ENCODE peak calls at places on chromosomes 3 and 15, in seven cellular contexts. V is breast epithelium, D is transverse colon, H is endothelial cell of umbilical vein, J is HCT116, Q is upper lobe of left lung, A is Panc1. L is an unnamed sample.

GRCh38 chr3:17469520-17469919 is 272.9 kb downstream of the TBC1D5 start:
- DNase-seq in V (no peak), D (no peak), H (no peak), J (no peak), Q (no peak), A (no peak), L (no peak)

GRCh38 chr3:99683465-99683864 is 45.1 kb downstream of the COL8A1 start:
- DNase-seq in V (no peak), D (no peak), H (no peak), J (no peak), Q (no peak), A (no peak), L (no peak)

GRCh38 chr15:25893621-25894020 is 30.5 kb upstream of the ATP10A start:
- DNase-seq in V (no peak), D (no peak), H (no peak), J (no peak), Q (no peak), A (no peak), L (no peak)

GRCh38 chr3:89098173-89098572 is 9.2 kb upstream of the EPHA3 start:
- DNase-seq in V (no peak), D (no peak), H (no peak), J (no peak), Q (no peak), A (no peak), L (no peak)

GRCh38 chr15:85751731-85752421 is 42.8 kb downstream of the KLHL25 start:
- DNase-seq in V (no peak), D (no peak), H (no peak), J (no peak), Q (no peak), A (no peak), L (no peak)

GRCh38 chr3:129827765-129828164 is 65.7 kb downstream of the TMCC1 start:
- DNase-seq in V (no peak), D (peak), H (no peak), J (no peak), Q (peak), A (no peak), L (peak)

GRCh38 chr3:72306800-72307341 is 521.9 kb upstream of the PROK2 start:
- DNase-seq in V (no peak), D (no peak), H (peak), J (no peak), Q (no peak), A (no peak), L (no peak)

GRCh38 chr3:158801200-158801599 is 654 bp upstream of the MFSD1 start:
- DNase-seq in V (no peak), D (peak), H (peak), J (no peak), Q (no peak), A (no peak), L (no peak)

GRCh38 chr15:80573614-80574013 is 121.5 kb upstream of the ABHD17C start:
- DNase-seq in V (no peak), D (no peak), H (no peak), J (no peak), Q (no peak), A (no peak), L (no peak)

GRCh38 chr3:16264174-16264707 is 502 bp downstream of the DPH3 start:
- DNase-seq in V (no peak), D (no peak), H (no peak), J (no peak), Q (no peak), A (no peak), L (no peak)

GRCh38 chr3:124747111-124747981 is 17.1 kb downstream of the UMPS start:
- DNase-seq in V (no peak), D (no peak), H (no peak), J (no peak), Q (no peak), A (no peak), L (no peak)

GRCh38 chr3:17258823-17259436 is 374.2 kb downstream of the PLCL2 start:
- DNase-seq in V (no peak), D (no peak), H (peak), J (peak), Q (no peak), A (peak), L (peak)

GRCh38 chr3:123105201-123106189 is 38.7 kb downstream of the PDIA5 start:
- DNase-seq in V (no peak), D (no peak), H (no peak), J (no peak), Q (no peak), A (no peak), L (peak)

GRCh38 chr3:135965506-135966348 is at the start of gene PPP2R3A:
- DNase-seq in V (peak), D (peak), H (peak), J (peak), Q (peak), A (no peak), L (peak)

GRCh38 chr3:193396451-193397244 is 18.1 kb upstream of the ATP13A5 start:
- DNase-seq in V (no peak), D (no peak), H (no peak), J (no peak), Q (no peak), A (no peak), L (no peak)

GRCh38 chr15:67199881-67200763 is 54.3 kb downstream of the AAGAB start:
- DNase-seq in V (no peak), D (no peak), H (no peak), J (no peak), Q (no peak), A (no peak), L (no peak)

DNA sequence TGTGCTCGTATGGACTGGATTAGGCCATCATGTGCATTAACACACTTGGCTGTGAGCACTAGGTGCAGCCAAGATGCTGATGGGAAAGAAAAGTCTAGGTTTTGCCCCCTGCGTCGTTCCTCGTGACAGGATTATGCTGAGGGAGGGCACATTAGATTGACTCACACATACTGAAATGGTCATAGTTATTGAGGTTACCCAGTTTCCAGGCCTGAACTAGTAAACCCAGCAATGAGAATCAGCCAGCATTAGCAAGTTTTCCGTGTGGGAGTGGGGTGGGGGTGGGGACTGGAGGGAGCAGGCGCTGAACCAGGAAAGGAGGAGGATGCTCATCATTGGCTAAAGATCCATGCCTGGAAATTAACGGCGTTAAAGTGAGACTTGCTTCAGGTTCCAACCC is 224.9 kb upstream of the TPRG1 start:
- DNase-seq in V (no peak), D (no peak), H (no peak), J (no peak), Q (no peak), A (no peak), L (no peak)
- H3K4me3 ChIP-seq in V (peak), D (no peak), H (no peak), J (peak), Q (peak), A (peak), L (no peak)

GRCh38 chr3:107456501-107456900 is 66.3 kb upstream of the BBX start:
- DNase-seq in V (no peak), D (no peak), H (no peak), J (no peak), Q (no peak), A (no peak), L (no peak)
- TF ChIP-seq POLR2AphosphoS5 in V (no peak), D (no peak), H (no peak), J (no peak), Q (no peak), A (no peak), L (no peak)

GRCh38 chr15:58864602-58865419 is 68.7 kb downstream of the SLTM start:
- DNase-seq in V (no peak), D (no peak), H (no peak), J (no peak), Q (peak), A (no peak), L (no peak)
- H3K4me3 ChIP-seq in V (peak), D (no peak), H (no peak), J (no peak), Q (peak), A (no peak), L (no peak)

DNA sequence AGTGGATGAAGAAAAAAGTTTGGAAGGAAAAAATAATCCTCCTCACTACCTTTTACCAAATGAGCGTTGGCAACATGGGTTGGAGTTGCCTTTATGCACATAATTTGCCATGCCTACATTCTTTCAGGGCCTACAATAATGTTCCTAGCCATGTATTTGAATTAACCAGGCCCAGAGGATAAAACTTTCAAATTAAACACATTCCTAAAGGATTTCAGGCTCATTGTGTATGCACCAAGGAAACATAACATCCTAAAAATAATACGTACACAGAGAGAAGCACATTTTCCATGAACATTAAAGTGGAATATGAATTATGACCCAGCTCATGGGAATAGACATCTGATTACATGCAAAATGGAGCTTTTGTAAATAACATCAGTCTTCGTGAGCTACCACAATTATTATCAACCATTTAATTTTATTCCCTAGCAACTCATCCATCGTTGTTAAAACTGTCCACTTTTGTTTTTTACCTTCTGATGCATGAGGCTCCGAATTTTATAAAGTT is 203.3 kb downstream of the RORA start:
- DNase-seq in V (no peak), D (no peak), H (no peak), J (no peak), Q (no peak), A (no peak), L (no peak)
- TF ChIP-seq POLR2AphosphoS5 in V (no peak), D (peak), H (no peak), J (no peak), Q (no peak), A (no peak), L (no peak)

GRCh38 chr15:96409231-96410138 is 79.0 kb downstream of the NR2F2 start:
- DNase-seq in V (no peak), D (peak), H (peak), J (no peak), Q (no peak), A (no peak), L (no peak)
- H3K4me3 ChIP-seq in V (peak), D (no peak), H (peak), J (no peak), Q (peak), A (peak), L (peak)

GRCh38 chr3:20080956-20081554 is 40.8 kb downstream of the KAT2B start:
- DNase-seq in V (peak), D (peak), H (peak), J (no peak), Q (peak), A (no peak), L (peak)
- TF ChIP-seq POLR2AphosphoS5 in V (no peak), D (no peak), H (peak), J (no peak), Q (peak), A (no peak), L (peak)

GRCh38 chr3:119558528-119559339 is 680 bp downstream of the CD80 start:
- DNase-seq in V (no peak), D (no peak), H (no peak), J (no peak), Q (no peak), A (no peak), L (no peak)

GRCh38 chr3:119557874-119558264 is 1.5 kb downstream of the CD80 start:
- DNase-seq in V (no peak), D (no peak), H (no peak), J (no peak), Q (no peak), A (no peak), L (no peak)

GRCh38 chr3:119555309-119555735 is 4.1 kb downstream of the CD80 start:
- DNase-seq in V (no peak), D (no peak), H (peak), J (no peak), Q (peak), A (no peak), L (no peak)

GRCh38 chr3:119557192-119557873 is 2.1 kb downstream of the CD80 start:
- DNase-seq in V (no peak), D (no peak), H (no peak), J (no peak), Q (no peak), A (no peak), L (no peak)

GRCh38 chr3:119555929-119556328 is 3.5 kb downstream of the CD80 start:
- DNase-seq in V (no peak), D (no peak), H (no peak), J (no peak), Q (no peak), A (no peak), L (no peak)
- H3K4me3 ChIP-seq in V (no peak), D (no peak), H (no peak), J (no peak), Q (no peak), A (no peak), L (no peak)

DNA sequence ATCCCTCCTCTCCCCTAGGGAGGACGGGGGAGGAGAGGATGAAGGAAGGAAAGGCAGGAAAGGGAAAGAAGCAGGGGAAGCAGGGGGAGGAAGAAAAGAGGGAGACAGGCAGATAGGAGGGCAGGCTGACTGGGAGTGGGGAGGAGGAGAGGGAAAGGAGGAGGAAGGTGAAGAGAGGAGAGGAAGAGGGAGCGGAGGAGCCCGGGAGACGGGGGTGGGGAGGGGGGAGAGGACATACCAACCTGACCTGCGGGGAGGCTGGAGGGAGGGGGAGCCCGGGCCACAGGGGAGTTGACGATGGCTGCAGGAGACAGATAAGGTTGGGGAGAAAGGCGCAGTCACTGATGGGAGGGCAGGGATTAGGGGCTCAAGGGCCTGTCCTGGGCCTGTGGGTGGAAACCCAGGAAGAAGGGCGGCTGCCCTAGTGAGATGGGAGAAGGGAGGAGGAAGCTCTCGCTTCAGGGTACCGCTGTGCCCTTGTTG is 28.1 kb downstream of the C3orf18 start:
- DNase-seq in V (no peak), D (no peak), H (no peak), J (no peak), Q (no peak), A (no peak), L (no peak)
- TF ChIP-seq POLR2AphosphoS5 in V (no peak), D (no peak), H (no peak), J (no peak), Q (no peak), A (no peak), L (no peak)

DNA sequence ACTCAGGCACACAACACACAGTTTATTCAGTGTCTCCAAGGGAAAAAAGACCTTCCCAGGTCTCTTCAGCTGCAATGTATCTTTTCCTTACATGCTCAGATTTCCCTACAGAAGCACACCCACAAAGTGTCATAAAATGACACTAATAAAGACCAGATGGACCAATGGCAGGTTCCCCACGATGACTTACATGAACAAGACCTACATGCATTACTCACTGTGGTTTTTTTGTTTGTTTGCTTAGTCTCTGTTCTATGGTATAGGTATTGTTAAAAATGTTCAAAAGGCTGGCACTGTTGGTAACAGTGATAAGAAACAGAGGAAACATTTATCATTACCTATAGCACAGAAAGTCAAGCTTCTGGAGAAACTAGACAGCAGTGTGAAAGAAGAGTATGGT is 318.2 kb upstream of the TMCO5A start:
- DNase-seq in V (no peak), D (no peak), H (no peak), J (no peak), Q (no peak), A (no peak), L (no peak)
- H3K4me3 ChIP-seq in V (no peak), D (no peak), H (no peak), J (no peak), Q (no peak), A (no peak), L (no peak)

DNA sequence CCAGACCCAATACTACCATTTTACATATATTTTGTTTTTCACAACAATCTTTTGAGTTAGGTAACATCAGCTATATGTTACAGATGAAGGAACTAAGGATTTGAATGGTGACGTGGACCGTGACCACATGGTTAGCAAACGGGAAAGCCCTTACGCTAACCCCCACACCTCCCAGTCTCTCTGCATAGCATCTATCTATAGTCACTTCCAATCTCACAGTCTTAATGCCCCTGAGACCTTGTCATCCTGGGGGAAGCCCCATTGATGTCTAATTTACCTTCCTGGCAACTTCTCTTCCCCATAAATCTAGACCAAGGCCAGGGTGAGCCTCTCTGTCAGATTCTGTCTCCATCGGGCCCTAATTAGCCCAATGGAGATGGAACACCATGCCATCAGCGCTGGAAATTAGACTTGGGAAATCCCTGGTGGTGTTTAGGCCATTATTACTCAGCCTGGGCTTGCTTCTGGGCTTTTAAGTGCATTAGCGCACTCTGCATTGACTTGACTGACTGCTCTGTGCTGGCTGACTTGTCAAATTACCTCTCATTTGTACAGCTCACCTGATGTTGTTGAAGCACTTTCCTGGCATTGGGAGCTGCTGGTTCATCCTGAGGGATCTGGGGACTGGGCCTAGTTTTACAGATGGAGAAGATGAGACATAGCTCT is 34.0 kb upstream of the SH3GL3 start:
- DNase-seq in V (no peak), D (no peak), H (no peak), J (no peak), Q (no peak), A (no peak), L (no peak)
- TF ChIP-seq POLR2AphosphoS5 in V (no peak), D (no peak), H (no peak), J (no peak), Q (no peak), A (no peak), L (no peak)

L was measured in HL-60.